ENCODE peak calls at places on chromosome 19, in seven cellular contexts. S is GM12878, G is HCT116, H is H1, C is SK-N-SH, F is K562, M is HepG2. N is an unnamed sample.

GRCh38 chr19:40524655-40525054 is 52.0 kb upstream of the SHKBP1 start:
- DNase-seq in S (no peak), G (no peak), H (no peak), C (no peak), F (no peak), M (no peak), N (no peak)

GRCh38 chr19:4969772-4970531 is 1.0 kb downstream of the KDM4B start:
- DNase-seq in S (peak), G (no peak), H (peak), C (peak), F (peak), M (no peak), N (no peak)

GRCh38 chr19:38233740-38234251 is 9.8 kb upstream of the DPF1 start:
- DNase-seq in S (no peak), G (peak), H (peak), C (peak), F (peak), M (peak), N (peak)

GRCh38 chr19:3575260-3575741 is 2.6 kb downstream of the HMG20B start:
- DNase-seq in S (no peak), G (no peak), H (peak), C (peak), F (peak), M (peak), N (no peak)

GRCh38 chr19:29676586-29676985 is 11.3 kb downstream of the PLEKHF1 start:
- DNase-seq in S (no peak), G (no peak), H (no peak), C (no peak), F (no peak), M (no peak), N (peak)

GRCh38 chr19:52527954-52528326 is 472 bp downstream of the ZNF808 start:
- DNase-seq in S (no peak), G (no peak), H (peak), C (peak), F (peak), M (no peak), N (no peak)

GRCh38 chr19:3175761-3176714 is 2.5 kb upstream of the S1PR4 start:
- DNase-seq in S (peak), G (peak), H (no peak), C (no peak), F (no peak), M (no peak), N (no peak)

GRCh38 chr19:30036154-30037129 is 94.4 kb downstream of the URI1 start:
- DNase-seq in S (no peak), G (no peak), H (no peak), C (no peak), F (no peak), M (no peak), N (no peak)

GRCh38 chr19:38201731-38202130 is 22.3 kb downstream of the DPF1 start:
- DNase-seq in S (no peak), G (no peak), H (no peak), C (no peak), F (no peak), M (no peak), N (no peak)

GRCh38 chr19:13639342-13639929 is 124.9 kb upstream of the MRI1 start:
- DNase-seq in S (no peak), G (no peak), H (no peak), C (no peak), F (no peak), M (no peak), N (no peak)

GRCh38 chr19:31205887-31206518 is 143.2 kb downstream of the TSHZ3 start:
- DNase-seq in S (no peak), G (no peak), H (no peak), C (no peak), F (no peak), M (no peak), N (no peak)

GRCh38 chr19:4871711-4872110 is 4.2 kb upstream of the PLIN3 start:
- DNase-seq in S (no peak), G (no peak), H (no peak), C (no peak), F (no peak), M (no peak), N (no peak)

GRCh38 chr19:14385492-14385891 is 4.2 kb downstream of the ADGRE5 start:
- DNase-seq in S (no peak), G (no peak), H (no peak), C (no peak), F (no peak), M (no peak), N (no peak)

GRCh38 chr19:55165952-55166529 is 372 bp downstream of the DNAAF3 start:
- DNase-seq in S (no peak), G (peak), H (peak), C (peak), F (peak), M (peak), N (peak)

GRCh38 chr19:3062165-3063105 is at the start of gene TLE5:
- DNase-seq in S (no peak), G (no peak), H (peak), C (peak), F (peak), M (peak), N (no peak)

GRCh38 chr19:43476606-43477005 is 11.2 kb upstream of the LYPD3 start:
- DNase-seq in S (no peak), G (no peak), H (no peak), C (no peak), F (no peak), M (no peak), N (no peak)

GRCh38 chr19:38280030-38280921 is 15.9 kb downstream of the SPINT2 start:
- DNase-seq in S (no peak), G (no peak), H (no peak), C (no peak), F (no peak), M (no peak), N (no peak)

GRCh38 chr19:42595550-42596172 is 937 bp upstream of the CEACAM8 start:
- DNase-seq in S (no peak), G (no peak), H (no peak), C (no peak), F (no peak), M (no peak), N (no peak)

GRCh38 chr19:50794074-50794777 is 4.0 kb downstream of the ACP4 start:
- DNase-seq in S (no peak), G (no peak), H (peak), C (peak), F (peak), M (no peak), N (peak)

GRCh38 chr19:5113101-5113557 is 144.2 kb downstream of the KDM4B start:
- DNase-seq in S (no peak), G (no peak), H (no peak), C (no peak), F (no peak), M (no peak), N (no peak)

GRCh38 chr19:10288662-10289166 is 1.0 kb upstream of the ICAM5 start:
- DNase-seq in S (no peak), G (peak), H (peak), C (peak), F (peak), M (peak), N (no peak)

GRCh38 chr19:10603084-10603872 is 16.2 kb upstream of the AP1M2 start:
- DNase-seq in S (peak), G (no peak), H (peak), C (peak), F (peak), M (no peak), N (no peak)

GRCh38 chr19:50222691-50223438 is 19.4 kb downstream of the MYH14 start:
- DNase-seq in S (no peak), G (no peak), H (no peak), C (no peak), F (no peak), M (no peak), N (no peak)

GRCh38 chr19:3142292-3142670 is 6.4 kb downstream of the GNA15 start:
- DNase-seq in S (no peak), G (peak), H (no peak), C (no peak), F (no peak), M (no peak), N (no peak)

GRCh38 chr19:4504874-4505569 is 13.3 kb downstream of the PLIN4 start:
- DNase-seq in S (no peak), G (no peak), H (no peak), C (no peak), F (no peak), M (no peak), N (no peak)

GRCh38 chr19:57587529-57587928 is 3.6 kb downstream of the ZIK1 start:
- DNase-seq in S (no peak), G (no peak), H (no peak), C (no peak), F (no peak), M (no peak), N (no peak)

GRCh38 chr19:5905072-5905778 is 553 bp downstream of the VMAC start:
- DNase-seq in S (no peak), G (no peak), H (no peak), C (no peak), F (no peak), M (no peak), N (no peak)

GRCh38 chr19:47020992-47021496 is 1.4 kb downstream of the NPAS1 start:
- DNase-seq in S (no peak), G (no peak), H (peak), C (peak), F (peak), M (no peak), N (no peak)

GRCh38 chr19:30034321-30034720 is 92.3 kb downstream of the URI1 start:
- DNase-seq in S (no peak), G (no peak), H (no peak), C (no peak), F (no peak), M (no peak), N (no peak)

GRCh38 chr19:3358919-3359849 is 7.2 kb upstream of the NFIC start:
- DNase-seq in S (no peak), G (no peak), H (no peak), C (peak), F (peak), M (no peak), N (peak)

GRCh38 chr19:31350693-31351211 is 1.5 kb upstream of the TSHZ3 start:
- DNase-seq in S (no peak), G (no peak), H (peak), C (peak), F (peak), M (no peak), N (peak)

GRCh38 chr19:55113570-55114039 is 3.8 kb downstream of the PPP1R12C start:
- DNase-seq in S (no peak), G (no peak), H (peak), C (peak), F (peak), M (peak), N (no peak)

GRCh38 chr19:51224163-51224641 is 678 bp upstream of the CD33 start:
- DNase-seq in S (no peak), G (no peak), H (no peak), C (no peak), F (peak), M (no peak), N (no peak)

GRCh38 chr19:8251025-8251472 is 41.9 kb downstream of the CERS4 start:
- DNase-seq in S (no peak), G (no peak), H (no peak), C (no peak), F (no peak), M (no peak), N (no peak)

GRCh38 chr19:38528213-38528755 is 89.5 kb downstream of the MAP4K1 start:
- DNase-seq in S (no peak), G (no peak), H (no peak), C (no peak), F (no peak), M (no peak), N (no peak)

GRCh38 chr19:23709347-23709746 is 22.3 kb upstream of the ZNF675 start:
- DNase-seq in S (no peak), G (no peak), H (no peak), C (no peak), F (no peak), M (no peak), N (no peak)

GRCh38 chr19:12880551-12881171 is 588 bp downstream of the DNASE2 start:
- DNase-seq in S (no peak), G (no peak), H (no peak), C (no peak), F (no peak), M (no peak), N (peak)

GRCh38 chr19:33678796-33679195 is 57.0 kb downstream of the CHST8 start:
- DNase-seq in S (no peak), G (no peak), H (no peak), C (peak), F (no peak), M (no peak), N (no peak)
- TF ChIP-seq JUND in S (no peak), G (no peak), H (no peak), C (no peak), F (no peak), M (no peak), N (no peak)

GRCh38 chr19:28504727-28505126 is 708.2 kb downstream of the UQCRFS1 start:
- DNase-seq in S (no peak), G (no peak), H (no peak), C (no peak), F (peak), M (no peak), N (no peak)
- TF ChIP-seq JUND in S (no peak), G (no peak), H (no peak), C (no peak), F (no peak), M (no peak), N (no peak)

DNA sequence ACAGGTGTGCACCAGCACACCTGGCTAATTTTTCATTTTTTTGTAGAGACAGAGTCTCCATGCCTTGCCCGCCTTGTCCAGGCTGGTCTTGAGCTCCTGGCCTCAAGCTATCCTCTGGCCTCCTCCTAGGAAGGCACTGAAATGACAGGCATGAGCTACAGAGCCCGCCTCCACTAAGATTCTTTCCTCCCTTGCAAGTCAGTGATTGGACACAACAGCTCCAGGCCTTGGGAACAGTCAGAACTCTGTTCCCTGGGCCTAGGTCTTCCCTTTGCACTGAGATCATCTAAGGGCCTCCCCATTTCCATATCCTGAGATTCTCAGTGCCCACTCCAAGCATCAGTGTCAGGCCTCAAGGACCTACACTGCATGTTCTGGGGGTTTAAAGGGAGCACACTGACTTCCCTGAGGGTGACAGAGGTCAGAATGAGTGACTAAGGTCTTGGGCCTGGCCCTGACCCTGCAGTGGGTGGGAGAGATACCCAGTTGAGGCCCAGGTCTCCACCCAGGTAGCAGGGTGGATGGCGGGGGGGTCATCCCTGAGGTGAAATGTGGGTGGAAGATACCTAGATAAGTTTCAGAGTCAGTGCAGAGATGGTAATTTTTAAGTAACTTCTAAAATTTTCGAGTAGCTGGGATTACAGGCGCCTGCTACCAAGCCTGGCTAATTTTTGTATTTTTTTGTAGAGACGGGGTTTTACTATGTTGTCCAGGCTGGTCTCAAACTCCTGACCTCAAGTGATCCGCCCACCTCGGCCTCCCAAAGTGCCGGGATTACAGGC is 17.3 kb upstream of the ERCC1 start:
- DNase-seq in S (no peak), G (no peak), H (no peak), C (no peak), F (peak), M (no peak), N (no peak)
- TF ChIP-seq JUND in S (no peak), G (no peak), H (no peak), C (no peak), F (no peak), M (no peak), N (no peak)

GRCh38 chr19:19366691-19367396 is 38.6 kb upstream of the GATAD2A start:
- DNase-seq in S (no peak), G (peak), H (peak), C (peak), F (peak), M (peak), N (peak)
- TF ChIP-seq JUND in S (no peak), G (no peak), H (peak), C (no peak), F (peak), M (peak), N (no peak)

GRCh38 chr19:1786668-1787067 is 25.4 kb downstream of the ATP8B3 start:
- DNase-seq in S (no peak), G (no peak), H (no peak), C (no peak), F (no peak), M (no peak), N (no peak)

GRCh38 chr19:1787116-1787515 is 25.0 kb downstream of the ATP8B3 start:
- DNase-seq in S (no peak), G (no peak), H (no peak), C (no peak), F (no peak), M (no peak), N (no peak)

GRCh38 chr19:1791879-1792278 is 20.2 kb downstream of the ATP8B3 start:
- DNase-seq in S (no peak), G (no peak), H (no peak), C (no peak), F (no peak), M (no peak), N (no peak)

GRCh38 chr19:1790054-1790762 is 21.9 kb downstream of the ATP8B3 start:
- DNase-seq in S (no peak), G (no peak), H (no peak), C (no peak), F (no peak), M (no peak), N (no peak)

GRCh38 chr19:1789282-1790020 is 22.6 kb downstream of the ATP8B3 start:
- DNase-seq in S (no peak), G (no peak), H (no peak), C (peak), F (no peak), M (no peak), N (no peak)
- TF ChIP-seq JUND in S (no peak), G (no peak), H (no peak), C (no peak), F (no peak), M (no peak), N (no peak)

DNA sequence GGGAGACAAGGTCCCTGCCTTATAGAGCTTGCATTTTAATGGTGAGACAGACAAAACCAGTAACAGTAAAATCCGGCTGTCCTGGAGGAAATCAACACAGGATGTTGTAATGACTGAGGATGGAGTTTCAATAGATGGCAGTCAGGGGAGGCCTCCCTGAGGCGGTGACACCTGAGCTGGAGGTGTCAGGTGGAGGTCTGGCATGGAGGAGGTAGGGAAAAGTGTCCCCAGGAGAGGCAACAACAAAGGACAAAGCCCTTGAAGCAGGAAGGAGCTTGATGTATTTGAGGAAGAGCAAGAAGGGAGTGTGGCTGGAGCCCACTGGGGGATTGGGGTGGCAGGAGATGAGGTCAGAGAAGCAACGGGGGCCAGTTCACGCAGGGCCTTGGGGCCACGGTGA is 7.8 kb downstream of the GRIN2D start:
- DNase-seq in S (no peak), G (no peak), H (peak), C (no peak), F (no peak), M (no peak), N (no peak)
- TF ChIP-seq JUND in S (no peak), G (no peak), H (no peak), C (no peak), F (no peak), M (no peak), N (no peak)

DNA sequence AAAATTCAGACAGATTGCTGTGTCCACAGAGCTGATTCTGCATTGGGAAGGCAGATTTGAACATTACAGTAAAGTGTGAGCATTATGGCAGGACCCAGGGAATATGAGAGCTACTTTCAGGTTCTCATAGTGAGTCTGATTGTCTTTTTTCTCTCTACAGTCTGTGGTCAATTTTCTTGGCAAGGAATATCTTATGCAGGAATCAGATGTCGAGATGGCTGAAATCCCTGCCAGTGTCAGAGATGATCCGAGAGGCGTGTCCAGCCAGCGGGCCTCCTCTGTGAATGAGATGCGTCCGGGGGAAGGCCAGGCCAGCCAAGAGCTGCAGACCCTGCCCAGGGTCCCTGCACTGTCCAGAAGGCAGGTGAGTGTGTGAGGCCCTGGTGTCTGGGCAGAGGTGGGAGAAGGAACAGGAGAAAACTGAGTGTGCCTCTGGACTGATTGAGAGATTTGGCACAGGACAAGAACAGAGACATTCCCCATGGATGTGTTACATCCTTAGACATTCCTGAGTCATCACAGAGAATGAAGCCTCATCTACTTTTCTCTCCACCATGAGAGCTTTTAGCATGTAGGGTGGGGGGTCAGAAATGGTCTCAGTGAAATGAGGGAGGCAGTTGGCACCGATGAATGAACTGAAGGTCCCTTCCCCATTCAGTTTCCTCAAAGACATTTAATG is 27.3 kb upstream of the EDDM13 start:
- DNase-seq in S (no peak), G (no peak), H (no peak), C (no peak), F (no peak), M (no peak), N (no peak)
- TF ChIP-seq JUND in S (no peak), G (no peak), H (no peak), C (no peak), F (no peak), M (no peak), N (no peak)

DNA sequence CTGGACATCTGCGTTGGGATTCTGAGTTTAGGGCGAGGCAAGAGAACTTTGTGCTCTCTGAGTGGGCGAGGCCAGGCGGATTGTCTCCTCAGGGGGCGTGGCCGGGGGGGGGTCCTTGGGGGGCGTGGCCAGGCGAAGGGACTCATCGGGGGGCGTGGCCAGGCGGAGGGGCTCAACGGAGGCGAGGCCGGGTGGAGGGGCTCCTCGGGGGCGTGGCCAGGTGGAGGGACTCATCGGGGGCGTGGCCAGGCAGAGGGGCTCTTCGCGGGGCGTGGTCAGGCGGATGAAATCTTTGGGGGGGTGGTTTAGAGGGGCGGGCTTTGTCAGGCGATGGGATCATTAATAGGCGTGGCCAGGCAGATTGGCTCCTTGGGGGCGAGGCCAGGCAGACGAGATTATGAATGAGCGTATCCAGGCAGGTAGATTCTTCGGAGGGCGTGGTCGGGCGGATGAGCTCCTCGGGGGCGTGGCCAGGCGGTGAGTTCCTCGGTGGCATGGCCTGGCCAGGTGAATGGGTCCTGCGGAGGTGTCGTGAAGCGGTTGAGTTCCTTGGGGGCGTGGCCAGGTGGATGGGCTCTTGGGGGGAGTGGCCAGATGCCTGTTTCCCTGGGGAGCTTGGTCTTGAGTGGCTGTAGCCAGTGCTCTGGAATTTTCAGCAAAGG is 10.3 kb upstream of the CACNG7 start:
- DNase-seq in S (no peak), G (peak), H (peak), C (peak), F (peak), M (no peak), N (no peak)
- TF ChIP-seq JUND in S (no peak), G (no peak), H (no peak), C (no peak), F (no peak), M (no peak), N (no peak)